ENCODE peak calls at places on chromosome 6, in five cellular contexts. U is cardiac muscle cell, Z is upper lobe of right lung, P is IMR-90, J is HCT116. M is an unnamed sample. For H3K4me1, the result is how much of the 10 kb centered on the place peaks cover.

GRCh38 chr6:135438907-135439535 is 58.5 kb downstream of the AHI1 start:
- DNase-seq in U (peak), Z (no peak), P (peak), J (no peak), M (no peak)

GRCh38 chr6:13581700-13582229 is 7.4 kb downstream of the SIRT5 start:
- DNase-seq in U (no peak), Z (no peak), P (no peak), J (no peak), M (no peak)

GRCh38 chr6:158476389-158476788 is 83.5 kb upstream of the TMEM181 start:
- DNase-seq in U (no peak), Z (no peak), P (no peak), J (no peak), M (no peak)

GRCh38 chr6:170251776-170252571 is 38.9 kb downstream of the DLL1 start:
- DNase-seq in U (no peak), Z (no peak), P (no peak), J (no peak), M (peak)

GRCh38 chr6:168217216-168217879 is 102.2 kb downstream of the DACT2 start:
- DNase-seq in U (no peak), Z (no peak), P (no peak), J (no peak), M (peak)

GRCh38 chr6:147131728-147132127 is 72.5 kb upstream of the STXBP5 start:
- DNase-seq in U (no peak), Z (no peak), P (peak), J (no peak), M (no peak)

GRCh38 chr6:99605074-99605726 is 1.4 kb upstream of the PRDM13 start:
- DNase-seq in U (no peak), Z (no peak), P (no peak), J (no peak), M (no peak)

GRCh38 chr6:105382918-105383317 is 20.0 kb downstream of the PREP start:
- DNase-seq in U (no peak), Z (no peak), P (no peak), J (no peak), M (no peak)

GRCh38 chr6:104003803-104004516 is 855.8 kb downstream of the HACE1 start:
- DNase-seq in U (peak), Z (no peak), P (no peak), J (no peak), M (no peak)
- TF ChIP-seq CTCF in U (no peak), Z (no peak), P (no peak), J (peak), M (peak)

GRCh38 chr6:136775548-136775947 is 16.7 kb downstream of the MAP3K5 start:
- DNase-seq in U (no peak), Z (no peak), P (no peak), J (no peak), M (no peak)
- H3K4me1 ChIP-seq in U (under half), Z (half or more), P (under half), J (under half), M (under half)

GRCh38 chr6:41504526-41505021 is 41.6 kb upstream of the FOXP4 start:
- DNase-seq in U (no peak), Z (no peak), P (peak), J (no peak), M (no peak)

GRCh38 chr6:41502607-41503434 is 43.4 kb upstream of the FOXP4 start:
- DNase-seq in U (no peak), Z (peak), P (no peak), J (no peak), M (no peak)

GRCh38 chr6:41503841-41504525 is 42.2 kb upstream of the FOXP4 start:
- DNase-seq in U (no peak), Z (no peak), P (peak), J (no peak), M (no peak)

GRCh38 chr6:41503435-41503768 is 42.8 kb upstream of the FOXP4 start:
- DNase-seq in U (no peak), Z (no peak), P (no peak), J (no peak), M (no peak)

GRCh38 chr6:41505084-41506049 is 40.8 kb upstream of the FOXP4 start:
- DNase-seq in U (peak), Z (peak), P (peak), J (no peak), M (no peak)
- H3K4me3 ChIP-seq in U (peak), Z (peak), P (peak), J (no peak), M (no peak)

GRCh38 chr6:5584072-5584471 is 322.8 kb downstream of the FARS2 start:
- DNase-seq in U (no peak), Z (no peak), P (peak), J (no peak), M (no peak)

GRCh38 chr6:5582758-5583157 is 321.4 kb downstream of the FARS2 start:
- DNase-seq in U (no peak), Z (no peak), P (no peak), J (no peak), M (no peak)

GRCh38 chr6:5580736-5581568 is 319.6 kb downstream of the FARS2 start:
- DNase-seq in U (no peak), Z (no peak), P (no peak), J (no peak), M (no peak)

GRCh38 chr6:5587648-5588047 is 326.3 kb downstream of the FARS2 start:
- DNase-seq in U (no peak), Z (no peak), P (no peak), J (no peak), M (no peak)

GRCh38 chr6:5583528-5583927 is 322.2 kb downstream of the FARS2 start:
- DNase-seq in U (no peak), Z (no peak), P (no peak), J (no peak), M (no peak)
- TF ChIP-seq CTCF in U (no peak), Z (no peak), P (no peak), J (no peak), M (no peak)

GRCh38 chr6:144064402-144064830 is 31.0 kb downstream of the SF3B5 start:
- DNase-seq in U (peak), Z (peak), P (no peak), J (no peak), M (no peak)

GRCh38 chr6:144066745-144067484 is 28.5 kb downstream of the SF3B5 start:
- DNase-seq in U (no peak), Z (no peak), P (no peak), J (no peak), M (no peak)

GRCh38 chr6:144064831-144065668 is 30.3 kb downstream of the SF3B5 start:
- DNase-seq in U (no peak), Z (no peak), P (no peak), J (no peak), M (no peak)

GRCh38 chr6:144063744-144064401 is 31.5 kb downstream of the SF3B5 start:
- DNase-seq in U (peak), Z (peak), P (no peak), J (peak), M (no peak)

GRCh38 chr6:144066255-144066654 is 29.1 kb downstream of the SF3B5 start:
- DNase-seq in U (no peak), Z (no peak), P (no peak), J (no peak), M (no peak)
- H3K4me1 ChIP-seq in U (under half), Z (under half), P (under half), J (under half), M (under half)

GRCh38 chr6:36844232-36845170 is 5.3 kb upstream of the CPNE5 start:
- DNase-seq in U (no peak), Z (peak), P (no peak), J (no peak), M (no peak)

GRCh38 chr6:36843169-36843568 is 3.9 kb upstream of the CPNE5 start:
- DNase-seq in U (no peak), Z (no peak), P (no peak), J (no peak), M (no peak)

GRCh38 chr6:36847152-36847551 is 7.9 kb upstream of the CPNE5 start:
- DNase-seq in U (no peak), Z (no peak), P (no peak), J (no peak), M (no peak)

GRCh38 chr6:36847991-36848390 is 8.7 kb upstream of the CPNE5 start:
- DNase-seq in U (no peak), Z (no peak), P (no peak), J (no peak), M (no peak)

GRCh38 chr6:36845233-36845632 is 6.0 kb upstream of the CPNE5 start:
- DNase-seq in U (no peak), Z (peak), P (no peak), J (no peak), M (no peak)
- H3K4me3 ChIP-seq in U (no peak), Z (no peak), P (no peak), J (no peak), M (no peak)

DNA sequence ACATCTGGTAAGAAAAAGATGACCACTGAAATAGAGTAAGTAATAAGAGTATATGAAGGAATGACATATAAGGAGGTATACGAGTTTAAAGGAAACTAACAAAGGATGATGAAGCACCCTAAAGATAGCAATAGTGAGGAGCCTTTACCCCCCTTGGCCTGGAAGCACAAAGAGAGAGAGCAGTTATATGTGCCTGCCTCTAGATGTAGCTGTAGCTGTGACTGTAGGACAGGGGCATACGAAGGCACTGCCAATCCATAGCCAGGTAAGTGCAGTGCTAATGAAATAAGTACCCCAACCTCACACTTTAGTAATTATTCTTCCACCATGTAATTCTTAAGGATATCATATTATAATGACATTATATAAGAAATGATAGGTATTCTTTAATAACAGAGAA is 90.1 kb upstream of the FKBP1C start:
- DNase-seq in U (no peak), Z (no peak), P (no peak), J (no peak), M (no peak)
- TF ChIP-seq CTCF in U (no peak), Z (peak), P (no peak), J (no peak), M (peak)

GRCh38 chr6:3421763-3422456 is 34.9 kb downstream of the SLC22A23 start:
- DNase-seq in U (no peak), Z (no peak), P (peak), J (no peak), M (no peak)

GRCh38 chr6:3417473-3417872 is 39.4 kb downstream of the SLC22A23 start:
- DNase-seq in U (no peak), Z (no peak), P (no peak), J (no peak), M (no peak)

GRCh38 chr6:3418521-3419060 is 38.3 kb downstream of the SLC22A23 start:
- DNase-seq in U (no peak), Z (no peak), P (peak), J (no peak), M (no peak)

GRCh38 chr6:3421145-3421544 is 35.7 kb downstream of the SLC22A23 start:
- DNase-seq in U (no peak), Z (no peak), P (no peak), J (no peak), M (no peak)

DNA sequence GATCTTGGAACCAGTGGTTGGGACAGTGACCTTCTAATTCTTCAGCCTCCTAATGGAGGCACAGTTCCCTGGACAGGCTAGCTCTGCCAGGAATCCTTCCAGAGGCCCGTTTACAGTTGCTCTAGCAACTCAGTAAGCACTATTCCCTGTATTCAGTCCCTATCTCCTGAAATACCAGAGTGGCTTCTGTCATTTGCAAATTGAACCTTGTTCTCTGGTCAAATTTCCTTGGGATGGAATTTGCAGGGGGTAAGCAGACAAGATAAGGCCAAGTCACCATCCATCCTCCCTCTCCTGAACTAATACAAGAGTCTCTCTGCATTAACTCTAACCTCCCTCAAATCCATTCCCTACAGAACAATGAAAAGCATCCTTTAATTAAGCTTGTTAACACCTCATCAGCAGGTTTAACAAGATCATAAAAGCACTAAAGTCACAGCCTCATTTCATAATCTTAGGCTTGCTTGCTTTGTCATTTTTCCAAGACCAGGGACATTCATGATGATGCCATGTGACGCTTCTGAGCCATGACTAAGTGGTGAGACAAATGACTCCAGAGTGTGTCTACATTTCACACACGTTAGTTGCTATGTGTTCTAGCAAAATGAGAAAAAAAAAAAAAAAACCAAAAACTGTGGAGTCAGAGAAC is 37.1 kb downstream of the SLC22A23 start:
- DNase-seq in U (no peak), Z (no peak), P (peak), J (no peak), M (no peak)
- H3K4me1 ChIP-seq in U (under half), Z (under half), P (under half), J (under half), M (under half)